ENCODE peak calls at places on chromosomes 13 and 19, in four cellular contexts. One of them, this sample, is unnamed.

GRCh38 chr13:106568225-106569003 is 477 bp upstream of the ARGLU1 start:
- DNase-seq in SK-N-SH: no peak
- DNase-seq in K562: no peak
- DNase-seq in GM12878: no peak
- DNase-seq in this sample: peak

GRCh38 chr13:48731957-48732569 is 78.3 kb downstream of the CYSLTR2 start:
- DNase-seq in SK-N-SH: peak
- DNase-seq in GM12878: no peak
- DNase-seq in K562: peak
- DNase-seq in this sample: peak

GRCh38 chr13:109642358-109642757 is 144.0 kb downstream of the IRS2 start:
- DNase-seq in SK-N-SH: peak
- DNase-seq in GM12878: no peak
- DNase-seq in K562: no peak
- DNase-seq in this sample: no peak

GRCh38 chr19:5913739-5914357 is at the start of gene CAPS:
- DNase-seq in K562: no peak
- DNase-seq in SK-N-SH: no peak
- DNase-seq in GM12878: no peak
- DNase-seq in this sample: peak

GRCh38 chr13:36395280-36395679 is 37.0 kb upstream of the CCNA1 start:
- DNase-seq in GM12878: no peak
- DNase-seq in SK-N-SH: peak
- DNase-seq in K562: peak
- DNase-seq in this sample: peak

GRCh38 chr13:27573265-27573664 is 47.1 kb downstream of the LNX2 start:
- DNase-seq in K562: no peak
- DNase-seq in SK-N-SH: no peak
- DNase-seq in GM12878: no peak
- DNase-seq in this sample: peak

GRCh38 chr13:23378009-23378632 is 55.4 kb downstream of the SACS start:
- DNase-seq in GM12878: peak
- DNase-seq in K562: no peak
- DNase-seq in SK-N-SH: no peak
- DNase-seq in this sample: no peak

GRCh38 chr19:13748169-13748884 is 16.0 kb upstream of the MRI1 start:
- DNase-seq in K562: peak
- DNase-seq in GM12878: no peak
- DNase-seq in SK-N-SH: peak
- DNase-seq in this sample: no peak

GRCh38 chr19:33212773-33213172 is 12.9 kb downstream of the SLC7A10 start:
- DNase-seq in GM12878: no peak
- DNase-seq in K562: no peak
- DNase-seq in SK-N-SH: peak
- DNase-seq in this sample: no peak

GRCh38 chr19:1952635-1953034 is 11.7 kb downstream of the CSNK1G2 start:
- DNase-seq in K562: no peak
- DNase-seq in GM12878: no peak
- DNase-seq in SK-N-SH: no peak
- DNase-seq in this sample: no peak

GRCh38 chr13:101065314-101065713 is 351.0 kb downstream of the NALCN start:
- DNase-seq in K562: no peak
- DNase-seq in GM12878: no peak
- DNase-seq in SK-N-SH: no peak
- DNase-seq in this sample: no peak

GRCh38 chr19:16457195-16457953 is 14.4 kb downstream of the EPS15L1 start:
- DNase-seq in GM12878: no peak
- DNase-seq in K562: no peak
- DNase-seq in SK-N-SH: peak
- DNase-seq in this sample: peak

GRCh38 chr13:35499131-35500051 is 22.9 kb upstream of the MAB21L1 start:
- DNase-seq in SK-N-SH: no peak
- DNase-seq in GM12878: no peak
- DNase-seq in K562: no peak
- DNase-seq in this sample: no peak

GRCh38 chr19:8017808-8018207 is 12.4 kb upstream of the ELAVL1 start:
- DNase-seq in GM12878: no peak
- DNase-seq in K562: peak
- DNase-seq in SK-N-SH: no peak
- DNase-seq in this sample: peak

GRCh38 chr13:101858869-101859268 is 406.4 kb downstream of the ITGBL1 start:
- DNase-seq in SK-N-SH: no peak
- DNase-seq in K562: no peak
- DNase-seq in GM12878: no peak
- DNase-seq in this sample: no peak

DNA sequence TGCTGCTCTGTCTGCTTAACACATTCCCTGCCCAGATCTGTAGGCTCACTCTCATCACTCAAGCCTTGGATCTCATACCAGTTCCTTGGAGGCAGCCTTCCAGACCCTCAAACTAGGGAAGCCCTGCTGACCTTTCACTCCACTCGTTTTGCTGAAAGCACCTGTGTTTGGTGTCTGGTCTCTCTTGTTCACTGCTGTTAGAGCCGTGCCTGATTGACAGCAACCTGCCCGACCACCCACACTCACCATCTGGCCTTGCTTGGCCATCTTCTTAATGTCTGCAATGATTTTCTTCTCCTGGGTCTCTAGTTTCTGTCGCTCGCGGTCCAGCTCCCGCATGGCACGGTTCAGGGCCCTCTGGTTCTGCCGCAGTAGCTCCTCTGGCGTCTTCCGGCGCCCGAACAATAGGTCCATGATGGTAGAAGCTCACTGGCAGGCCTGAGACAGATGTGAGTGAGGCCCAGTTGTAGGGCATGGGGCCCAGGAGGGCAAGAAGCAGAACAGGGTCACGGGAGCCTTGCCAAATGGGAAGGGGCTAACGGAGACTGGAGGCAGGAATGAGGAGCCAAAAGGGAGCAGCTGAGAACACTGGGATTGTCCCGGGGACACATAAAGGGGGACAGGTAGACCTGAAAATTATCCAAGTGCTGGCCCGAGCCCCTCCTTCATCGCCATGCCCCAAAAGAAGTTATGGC is 959 bp downstream of the CHMP2A start:
- DNase-seq in K562: no peak
- DNase-seq in GM12878: no peak
- DNase-seq in SK-N-SH: no peak
- DNase-seq in this sample: no peak
- TF ChIP-seq NFIC in K562: no peak
- TF ChIP-seq NFIC in GM12878: no peak
- TF ChIP-seq NFIC in SK-N-SH: no peak
- TF ChIP-seq NFIC in this sample: no peak

DNA sequence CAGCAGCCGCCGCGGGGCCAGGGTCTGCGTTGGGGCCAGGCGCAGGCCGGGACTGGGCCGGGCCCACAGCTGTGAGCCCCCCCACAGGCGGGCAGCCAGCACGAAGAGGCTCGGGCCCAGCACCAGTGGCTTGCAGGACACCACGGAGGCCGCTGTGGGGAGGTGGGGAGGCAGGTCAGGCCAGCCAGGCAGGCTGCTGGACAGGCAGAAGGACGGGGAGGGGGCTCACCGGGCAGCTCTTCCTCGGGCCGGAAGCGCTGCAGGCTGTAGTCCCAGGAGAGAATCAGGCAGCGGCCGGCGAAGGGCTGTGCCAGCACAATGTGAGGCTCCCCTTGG is 8.3 kb downstream of the LGI4 start:
- DNase-seq in GM12878: no peak
- DNase-seq in K562: no peak
- DNase-seq in SK-N-SH: no peak
- DNase-seq in this sample: no peak
- TF ChIP-seq SIN3A in GM12878: no peak
- TF ChIP-seq SIN3A in K562: no peak
- TF ChIP-seq SIN3A in SK-N-SH: no peak
- TF ChIP-seq SIN3A in this sample: no peak

GRCh38 chr19:43699506-43700367 is 16.1 kb upstream of the IRGC start:
- DNase-seq in GM12878: no peak
- DNase-seq in K562: no peak
- DNase-seq in SK-N-SH: peak
- DNase-seq in this sample: no peak
- TF ChIP-seq NFIC in GM12878: no peak
- TF ChIP-seq NFIC in K562: no peak
- TF ChIP-seq NFIC in SK-N-SH: no peak
- TF ChIP-seq NFIC in this sample: no peak

GRCh38 chr19:41225238-41226052 is 6.4 kb downstream of the AXL start:
- DNase-seq in SK-N-SH: peak
- DNase-seq in K562: peak
- DNase-seq in GM12878: no peak
- DNase-seq in this sample: peak

GRCh38 chr19:41228486-41228885 is 9.5 kb downstream of the AXL start:
- DNase-seq in SK-N-SH: no peak
- DNase-seq in K562: no peak
- DNase-seq in GM12878: no peak
- DNase-seq in this sample: no peak

GRCh38 chr19:41224632-41225031 is 5.6 kb downstream of the AXL start:
- DNase-seq in SK-N-SH: no peak
- DNase-seq in GM12878: no peak
- DNase-seq in K562: no peak
- DNase-seq in this sample: no peak

GRCh38 chr19:41226053-41226873 is 7.2 kb downstream of the AXL start:
- DNase-seq in K562: peak
- DNase-seq in SK-N-SH: peak
- DNase-seq in GM12878: no peak
- DNase-seq in this sample: peak

DNA sequence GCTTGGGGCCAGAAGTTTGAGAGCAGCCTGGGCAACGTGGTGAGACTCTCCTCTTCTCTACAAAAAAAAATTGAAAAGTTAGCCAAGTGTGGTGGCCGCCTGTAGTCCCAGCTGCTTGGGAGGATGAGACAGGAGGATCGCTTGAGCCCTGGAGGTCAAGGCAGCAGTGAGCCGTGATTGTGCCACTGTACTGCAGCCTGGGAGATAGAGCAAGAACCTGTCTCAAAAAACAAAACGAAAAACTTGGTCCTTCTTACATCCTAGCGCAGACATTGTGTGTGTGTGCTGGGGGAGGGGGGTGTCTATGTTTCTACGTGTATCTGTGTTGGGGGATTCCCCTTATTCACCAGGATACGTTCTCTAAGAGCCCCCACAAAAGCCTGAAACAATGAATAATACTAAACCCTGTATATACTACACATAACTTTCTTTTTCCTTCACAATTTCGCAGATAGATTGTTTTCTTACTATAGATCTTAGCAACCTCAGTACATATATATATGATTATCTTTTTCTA is 7.9 kb downstream of the AXL start:
- DNase-seq in SK-N-SH: no peak
- DNase-seq in GM12878: no peak
- DNase-seq in K562: no peak
- DNase-seq in this sample: no peak
- TF ChIP-seq SIN3A in SK-N-SH: no peak
- TF ChIP-seq SIN3A in GM12878: no peak
- TF ChIP-seq SIN3A in K562: no peak
- TF ChIP-seq SIN3A in this sample: no peak

GRCh38 chr13:112182831-112183543 is 116.0 kb downstream of the SOX1 start:
- DNase-seq in K562: no peak
- DNase-seq in GM12878: no peak
- DNase-seq in SK-N-SH: no peak
- DNase-seq in this sample: peak
- TF ChIP-seq NFIC in K562: no peak
- TF ChIP-seq NFIC in GM12878: no peak
- TF ChIP-seq NFIC in SK-N-SH: no peak
- TF ChIP-seq NFIC in this sample: no peak

GRCh38 chr13:40514797-40515196 is 151.6 kb downstream of the FOXO1 start:
- DNase-seq in SK-N-SH: no peak
- DNase-seq in K562: no peak
- DNase-seq in GM12878: no peak
- DNase-seq in this sample: no peak
- TF ChIP-seq SIN3A in SK-N-SH: no peak
- TF ChIP-seq SIN3A in K562: no peak
- TF ChIP-seq SIN3A in GM12878: no peak
- TF ChIP-seq SIN3A in this sample: no peak

GRCh38 chr19:531753-532571 is at the start of gene CDC34:
- DNase-seq in K562: no peak
- DNase-seq in SK-N-SH: peak
- DNase-seq in GM12878: no peak
- DNase-seq in this sample: no peak
- TF ChIP-seq NFIC in K562: no peak
- TF ChIP-seq NFIC in SK-N-SH: no peak
- TF ChIP-seq NFIC in GM12878: no peak
- TF ChIP-seq NFIC in this sample: no peak

This sample was measured in HepG2.